ENCODE peak calls at places on chromosomes 7 and 10, in eight cellular contexts. R, C, Q, X, G, N, A and S are unnamed samples.

GRCh38 chr7:80859272-80859970 is 59.4 kb downstream of the SEMA3C start:
- DNase-seq in G (no peak), A (no peak), X (peak; percentile 26), R (peak; percentile 63), Q (no peak), N (peak; percentile 67), C (no peak), S (no peak)

GRCh38 chr7:79741684-79742083 is 288.2 kb upstream of the MAGI2 start:
- DNase-seq in G (no peak), A (peak; percentile 46), N (no peak), C (peak; percentile 42), X (no peak), Q (peak; percentile 20), R (no peak), S (no peak)

GRCh38 chr7:139946539-139946938 is 116.2 kb downstream of the PARP12 start:
- DNase-seq in X (no peak), R (no peak), Q (no peak), G (no peak), A (no peak), N (no peak), C (no peak), S (no peak)

GRCh38 chr7:18019562-18019961 is 8.1 kb downstream of the PRPS1L1 start:
- DNase-seq in A (no peak), C (peak; percentile 77), G (no peak), X (no peak), N (no peak), Q (peak; percentile 41), R (no peak), S (no peak)

GRCh38 chr7:92723978-92724377 is 112.4 kb downstream of the CDK6 start:
- DNase-seq in A (peak; percentile 72), G (no peak), X (no peak), Q (no peak), C (no peak), R (no peak), N (no peak), S (no peak)

GRCh38 chr10:124685251-124685650 is 58.9 kb downstream of the FAM53B start:
- DNase-seq in X (peak; percentile 77), R (no peak), N (no peak), Q (no peak), A (peak; percentile 20), C (no peak), G (no peak), S (peak; percentile 64)

GRCh38 chr10:91843083-91843482 is 44.9 kb downstream of the TNKS2 start:
- DNase-seq in N (no peak), G (no peak), A (no peak), Q (no peak), X (no peak), C (no peak), R (no peak), S (no peak)

GRCh38 chr10:77251297-77252013 is 386.2 kb downstream of the KCNMA1 start:
- DNase-seq in X (no peak), N (peak; percentile 44), Q (peak; percentile 64), G (no peak), A (peak; percentile 76), C (peak; percentile 92), R (no peak), S (no peak)

GRCh38 chr7:38893061-38893460 is 15.9 kb downstream of the VPS41 start:
- DNase-seq in X (no peak), Q (no peak), R (no peak), A (no peak), G (no peak), N (no peak), C (peak; percentile 69), S (no peak)

GRCh38 chr7:77434570-77434969 is 18.4 kb upstream of the GSAP start:
- DNase-seq in X (no peak), A (no peak), N (no peak), G (no peak), C (no peak), R (no peak), Q (no peak), S (no peak)

GRCh38 chr7:150923191-150923590 is 54.9 kb downstream of the KCNH2 start:
- DNase-seq in R (no peak), N (no peak), Q (no peak), G (no peak), X (no peak), A (no peak), C (peak; percentile 9), S (no peak)

GRCh38 chr7:132381742-132382472 is 194.4 kb downstream of the PLXNA4 start:
- DNase-seq in R (no peak), X (no peak), C (peak; percentile 9), G (no peak), A (no peak), Q (no peak), N (peak; percentile 33), S (no peak)

GRCh38 chr10:52703451-52703850 is 69.1 kb downstream of the MBL2 start:
- DNase-seq in C (peak; percentile 98), G (no peak), X (no peak), N (no peak), Q (no peak), A (no peak), R (no peak), S (no peak)

GRCh38 chr10:126458453-126458852 is 70.2 kb upstream of the ADAM12 start:
- DNase-seq in Q (peak; percentile 52), G (no peak), A (no peak), N (no peak), X (no peak), C (peak; percentile 27), R (no peak), S (no peak)

GRCh38 chr7:142797342-142797798 is 26.6 kb downstream of the PRSS2 start:
- DNase-seq in N (no peak), C (no peak), A (peak; percentile 47), R (peak; percentile 56), X (no peak), Q (no peak), G (no peak), S (no peak)

GRCh38 chr7:142795339-142795863 is 24.6 kb downstream of the PRSS2 start:
- DNase-seq in X (no peak), N (no peak), A (peak; percentile 87), G (no peak), Q (no peak), C (peak; percentile 91), R (peak; percentile 44), S (no peak)

GRCh38 chr7:142796001-142796500 is 25.3 kb downstream of the PRSS2 start:
- DNase-seq in C (peak; percentile 47), N (no peak), Q (no peak), A (peak; percentile 43), G (no peak), R (peak; percentile 18), X (no peak), S (no peak)

GRCh38 chr7:142797799-142798377 is 27.1 kb downstream of the PRSS2 start:
- DNase-seq in R (peak; percentile 38), X (no peak), G (no peak), C (no peak), Q (no peak), A (no peak), N (no peak), S (no peak)

DNA sequence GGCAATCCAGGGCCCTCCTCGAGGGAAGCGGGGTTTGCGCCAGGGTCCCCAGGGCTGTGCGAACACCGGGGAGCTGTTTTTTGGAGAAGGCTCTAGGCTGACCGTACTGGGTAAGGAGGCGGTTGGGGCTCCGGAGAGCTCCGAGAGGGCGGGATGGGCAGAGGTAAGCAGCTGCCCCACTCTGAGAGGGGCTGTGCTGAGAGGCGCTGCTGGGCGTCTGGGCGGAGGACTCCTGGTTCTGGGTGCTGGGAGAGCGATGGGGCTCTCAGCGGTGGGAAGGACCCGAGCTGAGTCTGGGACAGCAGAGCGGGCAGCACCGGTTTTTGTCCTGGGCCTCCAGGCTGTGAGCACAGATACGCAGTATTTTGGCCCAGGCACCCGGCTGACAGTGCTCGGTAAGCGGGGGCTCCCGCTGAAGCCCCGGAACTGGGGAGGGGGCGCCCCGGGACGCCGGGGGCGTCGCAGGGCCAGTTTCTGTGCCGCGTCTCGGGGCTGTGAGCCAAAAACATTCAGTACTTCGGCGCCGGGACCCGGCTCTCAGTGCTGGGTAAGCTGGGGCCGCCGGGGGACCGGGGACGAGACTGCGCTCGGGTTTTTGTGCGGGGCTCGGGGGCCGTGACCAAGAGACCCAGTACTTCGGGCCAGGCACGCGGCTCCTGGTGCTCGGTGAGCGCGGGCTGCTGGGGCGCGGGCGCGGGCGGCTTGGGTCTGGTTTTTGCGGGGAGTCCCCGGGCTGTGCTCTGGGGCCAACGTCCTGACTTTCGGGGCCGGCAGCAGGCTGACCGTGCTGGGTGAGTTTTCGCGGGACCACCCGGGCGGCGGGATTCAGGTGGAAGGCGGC is 26.0 kb downstream of the PRSS2 start:
- DNase-seq in N (peak; percentile 47), Q (no peak), A (peak; percentile 49), X (no peak), R (peak; percentile 55), C (peak; percentile 23), G (no peak), S (no peak)
- H3K4me3 ChIP-seq in N (peak overlapping the region; percentile 26), Q (no peak overlapping the region), A (peak overlapping the region; percentile 87), X (peak overlapping the region; percentile 44), R (peak overlapping the region; percentile 2), C (peak overlapping the region; percentile 83), G (peak overlapping the region; percentile 71), S (peak overlapping the region; percentile 29)

DNA sequence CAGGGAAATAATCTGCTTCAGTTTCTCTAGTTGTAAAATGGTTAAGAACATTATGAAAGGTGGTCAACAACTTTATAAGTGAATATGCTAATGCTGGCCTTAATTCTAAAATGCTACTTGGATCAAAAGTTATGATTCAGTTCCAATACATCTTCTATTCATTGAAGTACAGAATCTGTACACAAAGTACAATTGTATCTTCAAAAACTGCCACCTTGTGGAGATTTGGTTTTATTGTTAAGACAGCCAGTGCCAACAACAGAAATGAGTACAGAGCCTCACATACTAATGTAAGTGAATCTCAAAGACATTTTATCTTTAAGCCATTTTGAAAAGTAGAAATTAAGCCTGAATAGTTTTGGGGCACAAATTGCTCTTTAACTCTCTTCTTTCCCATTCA is 194.0 kb downstream of the CFTR start:
- DNase-seq in G (no peak), R (no peak), X (no peak), C (peak; percentile 71), A (no peak), N (peak; percentile 64), Q (peak; percentile 60), S (no peak)
- H3K27ac ChIP-seq in G (no peak overlapping the region), R (no peak overlapping the region), X (peak overlapping the region; percentile 62), C (no peak overlapping the region), A (peak overlapping the region; percentile 78), N (peak overlapping the region; percentile 80), Q (peak overlapping the region; percentile 21), S (peak overlapping the region; percentile 63)

DNA sequence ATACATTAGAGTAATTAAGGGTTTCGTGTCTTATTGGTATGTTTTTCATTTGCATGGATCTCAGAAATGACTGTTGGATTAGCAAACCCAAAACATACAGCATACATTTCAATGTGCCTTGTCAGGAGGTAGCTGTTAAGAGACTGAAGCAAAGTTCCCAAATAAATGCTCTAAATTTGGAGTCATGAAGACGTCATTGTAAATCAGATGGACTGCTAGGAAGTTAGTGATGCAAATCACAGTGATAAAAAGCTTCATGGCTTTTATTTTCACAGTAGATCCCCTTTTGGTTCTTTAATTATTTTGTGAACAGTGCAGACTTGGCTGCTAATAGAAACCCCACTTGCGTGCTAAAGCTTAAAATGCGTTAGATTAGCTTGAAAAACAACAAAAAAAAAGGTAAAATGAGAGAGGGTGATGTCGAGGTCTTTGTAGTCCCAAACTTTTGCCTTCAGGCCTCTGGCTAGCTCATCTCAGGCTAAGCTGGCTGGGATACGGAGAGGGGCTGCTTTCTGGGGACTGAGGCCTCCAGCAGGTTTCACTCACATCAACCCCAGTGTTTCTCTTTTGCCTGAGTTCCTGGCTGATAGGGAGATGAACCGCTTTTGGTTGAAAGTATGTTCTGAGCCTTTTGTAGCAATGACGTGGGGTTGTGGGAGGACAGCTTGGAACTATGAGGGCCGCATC is 107.1 kb upstream of the CDCA7L start:
- DNase-seq in N (no peak), R (no peak), C (no peak), Q (no peak), A (no peak), G (no peak), X (no peak), S (no peak)
- H3K4me3 ChIP-seq in N (no peak overlapping the region), R (no peak overlapping the region), C (no peak overlapping the region), Q (no peak overlapping the region), A (no peak overlapping the region), G (no peak overlapping the region), X (no peak overlapping the region), S (no peak overlapping the region)

GRCh38 chr7:2452074-2452507 is 24.1 kb downstream of the GRIFIN start:
- DNase-seq in G (no peak), N (no peak), Q (no peak), R (no peak), C (no peak), X (no peak), A (peak; percentile 51), S (peak; percentile 73)
- H3K27ac ChIP-seq in G (no peak overlapping the region), N (no peak overlapping the region), Q (peak overlapping the region; percentile 84), R (peak overlapping the region; percentile 47), C (no peak overlapping the region), X (peak overlapping the region; percentile 46), A (no peak overlapping the region), S (no peak overlapping the region)